ENCODE peak calls at places on chromosomes 11 and 22, in nine cellular contexts. K, U, Z, C, E, T, D, M and B are unnamed samples.

GRCh38 chr22:46964773-46965550 is 202.5 kb downstream of the TBC1D22A start:
- DNase-seq in K (peak), U (no peak), Z (no peak), C (no peak), E (peak), T (no peak), D (no peak), M (no peak), B (no peak)

GRCh38 chr11:95337175-95337957 is 106.4 kb upstream of the SESN3 start:
- DNase-seq in K (peak), U (peak), Z (peak), C (no peak), E (peak), T (peak), D (peak), M (peak), B (no peak)

GRCh38 chr11:29328961-29329441 is 687.8 kb downstream of the KCNA4 start:
- DNase-seq in K (no peak), U (no peak), Z (no peak), C (peak), E (peak), T (peak), D (peak), M (no peak), B (no peak)

GRCh38 chr11:133901316-133901715 is 55.5 kb downstream of the IGSF9B start:
- DNase-seq in K (peak), U (no peak), Z (no peak), C (no peak), E (no peak), T (no peak), D (no peak), M (no peak), B (peak)

GRCh38 chr11:131696584-131697120 is 326.2 kb downstream of the NTM start:
- DNase-seq in K (no peak), U (no peak), Z (no peak), C (no peak), E (no peak), T (no peak), D (no peak), M (no peak), B (no peak)

GRCh38 chr22:18968011-18968749 is 32.1 kb upstream of the PRODH start:
- DNase-seq in K (no peak), U (no peak), Z (peak), C (no peak), E (peak), T (no peak), D (peak), M (no peak), B (no peak)

GRCh38 chr22:20552450-20552894 is 45.1 kb downstream of the MED15 start:
- DNase-seq in K (peak), U (no peak), Z (peak), C (no peak), E (no peak), T (no peak), D (peak), M (peak), B (peak)

GRCh38 chr11:9144828-9145227 is 53.4 kb upstream of the SCUBE2 start:
- DNase-seq in K (no peak), U (no peak), Z (no peak), C (no peak), E (no peak), T (no peak), D (peak), M (no peak), B (no peak)

GRCh38 chr11:114343493-114343892 is 47.3 kb downstream of the NNMT start:
- DNase-seq in K (no peak), U (no peak), Z (no peak), C (no peak), E (no peak), T (no peak), D (no peak), M (no peak), B (no peak)

GRCh38 chr11:60367009-60367408 is 11.3 kb upstream of the MS4A7 start:
- DNase-seq in K (no peak), U (no peak), Z (no peak), C (no peak), E (peak), T (peak), D (no peak), M (no peak), B (no peak)

GRCh38 chr22:49817359-49817758 is 10.3 kb downstream of the BRD1 start:
- DNase-seq in K (no peak), U (no peak), Z (no peak), C (no peak), E (no peak), T (no peak), D (no peak), M (no peak), B (no peak)

GRCh38 chr11:9251306-9251705 is 13.8 kb downstream of the DENND5A start:
- DNase-seq in K (no peak), U (no peak), Z (no peak), C (no peak), E (no peak), T (no peak), D (no peak), M (no peak), B (no peak)

GRCh38 chr11:3605279-3605662 is 36.5 kb downstream of the ART5 start:
- DNase-seq in K (no peak), U (no peak), Z (no peak), C (no peak), E (no peak), T (no peak), D (no peak), M (no peak), B (no peak)

GRCh38 chr11:78698612-78699011 is 123.9 kb upstream of the NARS2 start:
- DNase-seq in K (peak), U (peak), Z (peak), C (no peak), E (no peak), T (no peak), D (peak), M (no peak), B (no peak)

GRCh38 chr22:47032956-47033647 is 270.7 kb downstream of the TBC1D22A start:
- DNase-seq in K (no peak), U (no peak), Z (no peak), C (no peak), E (no peak), T (no peak), D (no peak), M (peak), B (no peak)

GRCh38 chr11:61699737-61700160 is 19.6 kb downstream of the DAGLA start:
- DNase-seq in K (peak), U (no peak), Z (peak), C (no peak), E (no peak), T (no peak), D (no peak), M (peak), B (no peak)

GRCh38 chr22:46737976-46738641 is at the start of gene CERK:
- DNase-seq in K (peak), U (no peak), Z (peak), C (peak), E (peak), T (peak), D (peak), M (peak), B (peak)

GRCh38 chr22:44412136-44412731 is 85.8 kb downstream of the RTL6 start:
- DNase-seq in K (no peak), U (no peak), Z (no peak), C (no peak), E (no peak), T (no peak), D (no peak), M (no peak), B (no peak)

GRCh38 chr11:45541693-45542434 is 123.6 kb downstream of the CHST1 start:
- DNase-seq in K (no peak), U (no peak), Z (no peak), C (no peak), E (no peak), T (no peak), D (no peak), M (no peak), B (no peak)

GRCh38 chr11:106087815-106088435 is 10.5 kb downstream of the AASDHPPT start:
- DNase-seq in K (peak), U (no peak), Z (peak), C (no peak), E (peak), T (peak), D (peak), M (peak), B (peak)

GRCh38 chr11:10605941-10606381 is 37.5 kb upstream of the LYVE1 start:
- DNase-seq in K (peak), U (peak), Z (peak), C (no peak), E (peak), T (no peak), D (peak), M (peak), B (peak)

GRCh38 chr11:103552086-103552485 is 442.9 kb downstream of the DYNC2H1 start:
- DNase-seq in K (no peak), U (no peak), Z (no peak), C (no peak), E (no peak), T (no peak), D (no peak), M (no peak), B (no peak)

GRCh38 chr11:72139500-72139899 is 4.0 kb downstream of the FOLR3 start:
- DNase-seq in K (peak), U (no peak), Z (no peak), C (no peak), E (no peak), T (no peak), D (no peak), M (no peak), B (no peak)

GRCh38 chr11:72146625-72147024 is 11.1 kb downstream of the FOLR3 start:
- DNase-seq in K (no peak), U (no peak), Z (no peak), C (no peak), E (no peak), T (no peak), D (no peak), M (no peak), B (no peak)

GRCh38 chr11:72141066-72141465 is 5.5 kb downstream of the FOLR3 start:
- DNase-seq in K (no peak), U (peak), Z (no peak), C (peak), E (no peak), T (no peak), D (peak), M (no peak), B (no peak)

GRCh38 chr11:72140661-72141060 is 5.1 kb downstream of the FOLR3 start:
- DNase-seq in K (no peak), U (no peak), Z (no peak), C (no peak), E (no peak), T (no peak), D (no peak), M (no peak), B (no peak)

GRCh38 chr11:72144807-72145565 is 9.5 kb downstream of the FOLR3 start:
- DNase-seq in K (no peak), U (peak), Z (no peak), C (no peak), E (no peak), T (no peak), D (peak), M (no peak), B (no peak)
- H3K4me3 ChIP-seq in K (no peak), U (no peak), Z (no peak), C (no peak), E (no peak), T (no peak), D (no peak), M (no peak), B (no peak)

DNA sequence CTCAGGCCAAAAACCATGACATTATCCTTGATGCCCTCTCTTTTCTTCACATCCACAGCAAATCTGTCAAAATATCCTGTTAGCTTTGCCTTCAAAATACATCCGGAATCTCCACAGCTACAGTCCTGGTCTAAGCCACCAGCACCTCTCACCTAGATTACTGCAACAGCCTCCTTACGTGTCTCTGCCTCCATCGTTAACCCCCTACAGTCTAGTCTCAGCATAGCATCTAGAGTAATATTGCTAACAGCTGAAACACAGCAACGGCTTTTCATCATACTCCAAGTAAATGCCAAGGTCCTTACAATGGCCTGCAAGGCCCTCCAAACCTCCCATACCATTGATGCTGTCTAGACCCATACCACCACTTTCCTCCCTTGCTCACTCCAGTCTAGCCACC is 4.4 kb downstream of the TSG101 start:
- DNase-seq in K (no peak), U (no peak), Z (no peak), C (peak), E (peak), T (no peak), D (no peak), M (no peak), B (no peak)
- TF ChIP-seq CTCF in K (no peak), U (no peak), Z (no peak), C (no peak), E (peak), T (peak), D (peak), M (no peak), B (no peak)

GRCh38 chr11:33891714-33892327 is at the start of gene LMO2:
- DNase-seq in K (no peak), U (no peak), Z (peak), C (no peak), E (no peak), T (no peak), D (no peak), M (no peak), B (peak)
- H3K4me3 ChIP-seq in K (no peak), U (no peak), Z (no peak), C (no peak), E (no peak), T (no peak), D (no peak), M (no peak), B (no peak)

DNA sequence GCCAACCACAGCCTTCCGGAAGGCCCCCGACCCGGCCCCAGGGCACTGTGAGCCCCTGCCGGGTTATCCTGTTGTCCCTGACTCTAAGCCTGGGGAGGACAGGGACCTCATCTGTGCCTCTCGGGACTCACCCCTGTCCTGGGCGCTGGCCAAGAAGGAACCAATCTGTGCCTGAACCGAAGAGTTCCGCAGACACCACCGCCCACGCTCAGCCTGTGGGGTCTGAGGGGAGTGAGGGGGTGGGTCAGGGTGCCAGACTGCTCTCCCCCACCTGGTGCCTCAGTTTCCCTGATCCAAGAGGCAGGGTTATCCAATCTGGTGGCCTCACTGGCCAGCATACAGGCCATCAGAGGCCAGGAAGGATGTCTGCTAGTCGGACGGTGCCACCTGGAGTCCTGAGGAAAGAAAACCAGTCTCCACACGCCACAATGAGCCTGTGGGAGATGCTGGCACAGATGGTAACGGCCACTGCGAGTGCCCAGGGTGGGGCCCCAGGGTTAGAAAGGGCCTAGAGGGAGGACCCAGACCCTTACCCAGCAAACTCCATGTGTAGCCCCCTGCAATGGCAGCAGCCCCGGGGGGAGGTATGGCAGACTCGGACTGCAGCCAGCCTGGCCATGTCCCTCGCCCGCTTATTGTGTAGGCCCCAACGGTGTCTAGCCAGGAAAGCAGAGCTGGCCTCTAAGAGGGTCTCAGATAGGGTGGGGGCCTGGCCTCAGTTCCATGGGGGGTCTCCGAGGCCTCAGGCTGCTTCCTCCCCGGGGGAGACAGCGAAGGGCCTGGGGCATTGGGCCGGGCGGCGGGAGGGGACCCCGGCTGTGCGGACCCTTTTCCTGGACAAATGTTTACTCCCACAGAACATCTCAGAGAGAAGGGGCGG is 827 bp upstream of the TNNT3 start:
- DNase-seq in K (no peak), U (no peak), Z (no peak), C (no peak), E (no peak), T (no peak), D (no peak), M (no peak), B (no peak)
- TF ChIP-seq CTCF in K (no peak), U (peak), Z (peak), C (no peak), E (no peak), T (no peak), D (no peak), M (no peak), B (no peak)

GRCh38 chr11:64642876-64643257 is 51.8 kb downstream of the SLC22A12 start:
- DNase-seq in K (no peak), U (no peak), Z (no peak), C (no peak), E (no peak), T (no peak), D (no peak), M (no peak), B (no peak)
- H3K4me3 ChIP-seq in K (no peak), U (no peak), Z (no peak), C (peak), E (peak), T (no peak), D (no peak), M (peak), B (no peak)

GRCh38 chr11:117807482-117808272 is 10.7 kb upstream of the DSCAML1 start:
- DNase-seq in K (peak), U (no peak), Z (peak), C (peak), E (peak), T (peak), D (peak), M (peak), B (peak)

GRCh38 chr11:117805048-117805447 is 8.0 kb upstream of the DSCAML1 start:
- DNase-seq in K (no peak), U (no peak), Z (no peak), C (no peak), E (no peak), T (no peak), D (no peak), M (no peak), B (no peak)

GRCh38 chr11:117808768-117809167 is 11.8 kb upstream of the DSCAML1 start:
- DNase-seq in K (no peak), U (no peak), Z (no peak), C (no peak), E (no peak), T (no peak), D (no peak), M (no peak), B (no peak)

GRCh38 chr11:117806906-117807305 is 9.9 kb upstream of the DSCAML1 start:
- DNase-seq in K (no peak), U (no peak), Z (no peak), C (no peak), E (no peak), T (no peak), D (no peak), M (no peak), B (no peak)

DNA sequence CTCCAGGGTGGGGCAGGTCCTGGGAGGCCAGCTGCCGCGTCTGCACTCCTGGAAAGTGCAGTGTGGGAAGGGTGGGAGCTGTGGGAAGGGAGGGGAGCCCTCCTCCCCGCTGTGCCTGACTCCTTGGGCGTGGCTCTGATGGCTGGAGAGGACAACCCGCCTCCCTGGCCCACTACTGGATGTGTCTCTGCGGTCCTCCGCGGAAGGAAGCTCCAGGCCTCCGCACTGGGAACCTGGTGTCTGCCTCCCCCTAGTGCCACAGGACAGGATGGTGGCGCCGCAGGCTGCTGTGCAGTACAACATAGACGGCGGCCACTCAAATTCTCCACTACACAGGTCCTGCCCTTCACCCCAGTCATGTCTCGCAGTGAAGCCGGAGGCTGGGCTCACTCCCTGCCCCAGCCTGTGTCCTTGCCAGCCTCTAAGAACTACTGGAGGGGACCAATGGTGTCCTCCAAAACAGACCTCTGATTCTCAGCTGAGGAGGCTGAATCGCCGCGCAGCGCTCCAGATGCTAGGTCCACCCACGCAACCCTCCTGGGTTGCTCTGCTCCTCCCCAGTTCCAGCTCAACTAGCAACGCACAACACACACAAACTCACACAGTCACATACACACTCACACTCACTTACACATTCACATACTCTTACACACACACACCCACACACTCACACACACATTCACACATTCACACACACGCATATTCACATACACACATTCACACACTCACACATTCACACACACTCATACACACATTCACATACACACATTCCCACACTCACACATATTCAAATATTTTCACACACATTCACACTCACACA is 12.4 kb upstream of the DSCAML1 start:
- DNase-seq in K (peak), U (no peak), Z (peak), C (peak), E (peak), T (no peak), D (peak), M (peak), B (peak)
- TF ChIP-seq CTCF in K (peak), U (peak), Z (peak), C (peak), E (peak), T (no peak), D (peak), M (peak), B (no peak)

DNA sequence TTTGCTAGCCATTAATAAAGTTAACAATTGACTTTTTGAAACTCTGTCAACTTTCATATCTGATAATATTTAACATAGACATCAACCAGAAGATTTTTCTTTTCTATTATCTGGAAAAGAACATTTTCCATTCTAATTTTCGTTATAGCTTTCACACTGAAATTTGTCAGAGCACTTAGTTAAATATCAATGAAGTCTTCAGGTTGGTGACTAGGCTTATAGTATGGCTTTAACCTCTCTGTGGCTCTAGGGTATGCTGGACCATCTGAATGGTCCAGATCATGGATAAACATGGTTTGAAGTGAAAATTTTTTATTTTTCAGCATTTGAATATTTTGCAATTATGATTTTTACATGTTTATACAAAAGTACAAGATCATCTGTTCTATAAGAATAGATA is 548.1 kb downstream of the CNTN5 start:
- DNase-seq in K (no peak), U (no peak), Z (no peak), C (no peak), E (no peak), T (no peak), D (no peak), M (no peak), B (no peak)
- H3K4me3 ChIP-seq in K (no peak), U (no peak), Z (no peak), C (no peak), E (no peak), T (no peak), D (no peak), M (no peak), B (no peak)